ENCODE peak calls at places on chromosomes 13 and 19, in six cellular contexts. U is IMR-90, C is H1, L is neuronal stem cell, Q is mesenchymal stem cell, V is trophoblast cell. H is an unnamed sample.

GRCh38 chr13:92590503-92590908 is 636.1 kb upstream of the GPC6 start:
- DNase-seq in C (no peak), U (peak; percentile 3), L (no peak), V (no peak), Q (peak; percentile 28), H (no peak)

GRCh38 chr19:47056416-47056815 is 8.0 kb upstream of the TMEM160 start:
- DNase-seq in L (no peak), U (no peak), V (no peak), Q (no peak), C (no peak), H (no peak)

GRCh38 chr19:38024991-38025716 is 118.1 kb downstream of the SIPA1L3 start:
- DNase-seq in V (no peak), Q (no peak), C (no peak), L (no peak), U (no peak), H (peak; percentile 83)

GRCh38 chr13:99356216-99357089 is 49.3 kb upstream of the GPR183 start:
- DNase-seq in C (no peak), V (peak; percentile 36), L (no peak), Q (peak; percentile 97), U (peak; percentile 87), H (no peak)

GRCh38 chr13:50104493-50104892 is 89.2 kb downstream of the KCNRG start:
- DNase-seq in V (peak; percentile 78), U (peak; percentile 46), L (no peak), C (no peak), Q (no peak), H (no peak)

GRCh38 chr13:47397739-47398138 is 500.9 kb upstream of the HTR2A start:
- DNase-seq in U (peak; percentile 80), L (no peak), Q (peak; percentile 37), C (no peak), V (peak; percentile 86), H (no peak)

GRCh38 chr13:60352644-60353043 is 44.4 kb upstream of the TDRD3 start:
- DNase-seq in V (no peak), C (no peak), L (no peak), U (no peak), Q (no peak), H (no peak)

GRCh38 chr13:42354246-42355117 is 82.5 kb downstream of the AKAP11 start:
- DNase-seq in Q (peak; percentile 45), V (no peak), L (no peak), U (peak; percentile 48), C (no peak), H (no peak)

GRCh38 chr13:33543631-33544030 is 258.1 kb upstream of the STARD13 start:
- DNase-seq in U (no peak), V (no peak), Q (no peak), L (no peak), C (no peak), H (no peak)

GRCh38 chr13:52644108-52644507 is 1.9 kb downstream of the HNRNPA1L2 start:
- DNase-seq in V (peak; percentile 9), U (peak; percentile 54), L (no peak), C (no peak), Q (no peak), H (no peak)

GRCh38 chr13:47893527-47893926 is 107.5 kb downstream of the SUCLA2 start:
- DNase-seq in Q (no peak), L (no peak), U (no peak), V (no peak), C (no peak), H (no peak)

GRCh38 chr13:66618702-66619101 is 611.4 kb downstream of the PCDH9 start:
- DNase-seq in C (no peak), V (peak; percentile 17), U (peak; percentile 63), L (no peak), Q (peak; percentile 60), H (no peak)

GRCh38 chr13:99484405-99484981 is 16.8 kb upstream of the TM9SF2 start:
- DNase-seq in Q (peak; percentile 96), U (peak; percentile 77), C (no peak), V (no peak), L (no peak), H (no peak)

GRCh38 chr19:47109177-47109540 is 4.4 kb downstream of the ZC3H4 start:
- DNase-seq in V (no peak), L (no peak), C (no peak), Q (no peak), U (no peak), H (no peak)

GRCh38 chr19:53649746-53650593 is 18.2 kb downstream of the DPRX start:
- DNase-seq in C (no peak), L (no peak), Q (no peak), U (no peak), V (peak; percentile 86), H (no peak)

GRCh38 chr13:23743717-23744116 is 145.5 kb downstream of the MIPEP start:
- DNase-seq in L (no peak), Q (no peak), U (no peak), C (no peak), V (no peak), H (no peak)

GRCh38 chr19:52494518-52494917 is 33.0 kb upstream of the ZNF808 start:
- DNase-seq in V (peak; percentile 84), U (peak; percentile 2), Q (no peak), L (no peak), C (no peak), H (no peak)

GRCh38 chr13:38824342-38824741 is 137.5 kb downstream of the FREM2 start:
- DNase-seq in V (no peak), Q (no peak), C (no peak), U (no peak), L (no peak), H (peak; percentile 40)

GRCh38 chr19:52566588-52566987 is 3.5 kb upstream of the ZNF701 start:
- DNase-seq in L (no peak), C (no peak), Q (peak; percentile 84), V (peak; percentile 89), U (peak; percentile 84), H (no peak)

GRCh38 chr19:33302974-33303790 is 848 bp upstream of the CEBPA start:
- DNase-seq in L (no peak), U (peak; percentile 41), C (no peak), V (peak; percentile 85), Q (peak; percentile 66), H (peak; percentile 66)

GRCh38 chr19:16385296-16385695 is 60.7 kb downstream of the KLF2 start:
- DNase-seq in Q (no peak), V (no peak), C (no peak), L (no peak), U (no peak), H (no peak)

GRCh38 chr19:2454199-2454961 is 2.4 kb downstream of the LMNB2 start:
- DNase-seq in V (peak; percentile 39), C (no peak), Q (no peak), U (no peak), L (no peak), H (no peak)

GRCh38 chr13:22121340-22121739 is 450.5 kb downstream of the FGF9 start:
- DNase-seq in C (no peak), Q (no peak), V (no peak), U (no peak), L (no peak), H (no peak)

GRCh38 chr13:103250071-103250470 is 183.9 kb upstream of the SLC10A2 start:
- DNase-seq in V (no peak), C (no peak), Q (no peak), U (no peak), L (no peak), H (no peak)

GRCh38 chr19:51809787-51810186 is 14.8 kb downstream of the FPR3 start:
- DNase-seq in C (no peak), V (peak; percentile 85), L (no peak), U (no peak), Q (no peak), H (no peak)

GRCh38 chr13:111153279-111153976 is 38.3 kb downstream of the ARHGEF7 start:
- DNase-seq in V (peak; percentile 92), C (peak; percentile 60), Q (peak; percentile 95), L (peak; percentile 93), U (peak; percentile 89), H (peak; percentile 95)
- H4K8ac ChIP-seq in V (peak overlapping the region; percentile 100), C (peak overlapping the region; percentile 99), Q (peak overlapping the region; percentile 100), L (no peak overlapping the region), U (peak overlapping the region; percentile 78), H (no peak overlapping the region)

DNA sequence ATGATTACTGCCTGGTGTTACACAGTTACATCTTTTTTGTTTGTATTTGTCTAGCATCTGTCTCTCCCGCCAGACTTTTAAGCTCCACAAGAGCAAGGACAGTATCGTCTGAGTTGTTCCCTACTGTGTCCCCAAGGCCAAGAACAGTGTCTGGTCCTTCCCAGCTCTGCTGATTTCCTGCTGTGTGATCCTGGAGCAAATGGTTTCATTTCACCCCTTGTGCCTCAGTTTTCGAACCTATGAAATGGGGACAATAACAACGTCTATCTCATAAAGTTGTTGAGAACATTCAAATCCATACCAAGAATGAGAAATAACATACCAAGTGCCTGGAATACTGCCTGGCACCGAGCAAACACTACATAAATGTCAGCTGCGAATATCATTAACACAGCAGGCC is 11.5 kb downstream of the XRCC1 start:
- DNase-seq in Q (no peak), U (no peak), V (no peak), L (no peak), C (no peak), H (no peak)
- H3K14ac ChIP-seq in Q (no peak overlapping the region), U (peak overlapping the region; percentile 63), V (no peak overlapping the region), L (no peak overlapping the region), C (no peak overlapping the region), H (no peak overlapping the region)

GRCh38 chr19:14337510-14337909 is 43.7 kb upstream of the ADGRE5 start:
- DNase-seq in L (no peak), Q (peak; percentile 25), U (no peak), V (peak; percentile 36), C (no peak), H (peak; percentile 75)

GRCh38 chr19:14328406-14328805 is 52.8 kb upstream of the ADGRE5 start:
- DNase-seq in U (no peak), Q (no peak), L (no peak), V (no peak), C (no peak), H (no peak)

DNA sequence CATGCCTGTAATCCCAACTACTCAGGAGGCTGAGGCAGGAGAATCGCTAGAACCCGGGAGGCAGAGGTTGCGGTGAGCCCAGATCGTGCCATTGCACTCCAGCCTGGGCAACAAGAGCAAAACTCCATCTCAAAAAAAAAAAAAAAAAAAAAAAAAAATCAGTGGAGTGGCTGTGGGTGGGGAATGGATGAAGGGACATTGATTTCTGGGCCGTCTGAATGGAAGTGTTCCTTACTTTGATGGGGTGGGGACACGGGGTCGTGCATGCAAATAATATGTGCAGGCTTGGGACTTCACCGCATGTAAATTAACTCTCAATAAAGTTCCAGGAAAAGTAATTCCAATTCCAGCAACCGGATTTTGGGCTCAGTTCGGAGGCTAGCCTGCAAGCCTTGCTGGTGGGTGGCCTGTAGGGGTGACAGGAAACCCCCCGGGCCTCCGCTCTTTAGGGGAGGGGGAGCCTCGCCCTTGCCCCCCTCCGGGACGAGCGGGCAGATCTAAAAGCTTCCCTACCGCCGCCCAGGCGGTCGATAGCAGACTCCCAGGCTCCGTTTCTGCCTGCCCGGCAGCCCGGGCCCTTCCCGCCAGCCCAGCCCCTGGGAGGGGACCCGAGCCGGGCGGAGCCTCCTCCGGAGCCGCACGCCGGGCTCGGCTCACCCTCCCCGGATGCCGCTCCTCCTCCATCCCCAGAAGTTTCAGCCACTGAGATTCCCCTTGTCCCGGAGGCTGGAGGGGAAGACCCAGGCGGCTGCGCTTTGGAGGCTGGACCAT is 48.0 kb upstream of the ADGRE5 start:
- DNase-seq in C (no peak), U (no peak), V (peak; percentile 57), L (no peak), Q (no peak), H (peak; percentile 60)
- H4K8ac ChIP-seq in C (peak overlapping the region; percentile 28), U (no peak overlapping the region), V (peak overlapping the region; percentile 66), L (no peak overlapping the region), Q (peak overlapping the region; percentile 59), H (no peak overlapping the region)

DNA sequence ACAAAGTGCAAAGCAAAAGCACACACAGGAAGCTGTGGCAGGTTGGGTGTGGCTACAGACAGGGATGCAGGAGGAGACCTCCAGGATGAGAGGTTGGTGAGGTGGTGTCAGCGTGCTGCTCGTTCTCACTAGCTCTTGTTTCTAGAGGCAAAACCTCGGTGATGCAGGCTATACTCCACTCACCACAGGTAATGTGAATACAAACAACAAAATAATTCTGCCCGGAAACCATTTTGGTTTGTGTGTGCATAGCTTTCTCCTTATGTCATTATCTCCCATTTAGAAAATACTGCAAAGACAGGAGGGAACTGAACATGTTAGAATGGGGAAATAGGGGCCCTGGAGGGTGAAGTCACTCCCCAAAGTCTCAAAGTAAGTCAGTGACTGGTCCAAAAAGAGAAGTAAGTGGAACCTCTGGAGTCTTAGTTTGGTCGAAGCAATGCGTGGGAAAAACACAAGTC is 9.4 kb downstream of the LCP1 start:
- DNase-seq in Q (no peak), C (no peak), L (no peak), V (peak; percentile 72), U (no peak), H (no peak)
- H3K14ac ChIP-seq in Q (no peak overlapping the region), C (no peak overlapping the region), L (no peak overlapping the region), V (no peak overlapping the region), U (no peak overlapping the region), H (no peak overlapping the region)